ENCODE peak calls at places on chromosomes 11 and 22, in ten cellular contexts. O, E, M, H, J, W, S, B, Z and V are unnamed samples.

GRCh38 chr11:46520971-46521745 is 72.7 kb downstream of the AMBRA1 start:
- DNase-seq in E (no peak), B (peak; percentile 75), S (no peak), W (no peak), O (no peak), M (peak; percentile 34), Z (no peak), H (no peak), J (no peak), V (no peak)

GRCh38 chr22:16824718-16825687 is at the start of gene XKR3:
- DNase-seq in M (peak; percentile 23), H (peak; percentile 79), S (no peak), E (no peak), O (no peak), B (no peak), Z (no peak), J (no peak), W (no peak), V (no peak)

GRCh38 chr22:37113757-37114156 is 4.2 kb upstream of the TMPRSS6 start:
- DNase-seq in E (no peak), W (no peak), O (no peak), S (no peak), J (no peak), Z (no peak), H (no peak), B (no peak), M (no peak), V (no peak)

GRCh38 chr22:49969751-49970527 is 9.4 kb downstream of the PIM3 start:
- DNase-seq in W (peak; percentile 22), O (peak; percentile 49), M (no peak), J (peak; percentile 30), Z (no peak), E (peak; percentile 26), S (no peak), B (no peak), H (no peak), V (peak; percentile 15)

GRCh38 chr11:94705419-94705818 is 62.7 kb upstream of the AMOTL1 start:
- DNase-seq in B (no peak), E (no peak), J (peak; percentile 67), H (no peak), S (no peak), Z (no peak), W (no peak), O (no peak), M (no peak), V (no peak)

GRCh38 chr22:48943567-48944432 is 883.9 kb downstream of the BRD1 start:
- DNase-seq in M (no peak), B (no peak), W (peak; percentile 31), H (peak; percentile 49), J (no peak), E (peak; percentile 24), Z (no peak), S (peak; percentile 59), O (peak; percentile 37), V (no peak)

GRCh38 chr11:78323356-78323755 is 94.3 kb downstream of the GAB2 start:
- DNase-seq in B (no peak), J (no peak), O (no peak), H (no peak), M (no peak), E (no peak), S (no peak), W (no peak), Z (no peak), V (no peak)

GRCh38 chr11:117820516-117820915 is 4.0 kb downstream of the FXYD2 start:
- DNase-seq in S (no peak), B (no peak), H (no peak), W (peak; percentile 4), M (peak; percentile 54), O (no peak), E (no peak), J (peak; percentile 8), Z (no peak), V (no peak)

GRCh38 chr11:133162228-133162627 is 370.1 kb downstream of the OPCML start:
- DNase-seq in J (no peak), E (peak; percentile 68), M (no peak), O (no peak), H (no peak), W (no peak), Z (no peak), B (no peak), S (no peak), V (no peak)

GRCh38 chr11:130832571-130833432 is 83.5 kb downstream of the SNX19 start:
- DNase-seq in O (no peak), J (no peak), Z (no peak), H (no peak), M (no peak), W (no peak), E (no peak), B (peak; percentile 53), S (no peak), V (no peak)

GRCh38 chr22:21972293-21972779 is 10.3 kb downstream of the TOP3B start:
- DNase-seq in M (peak; percentile 75), E (no peak), Z (no peak), H (peak; percentile 49), W (no peak), B (peak; percentile 23), O (no peak), J (no peak), S (peak; percentile 51), V (peak; percentile 69)

GRCh38 chr11:2347449-2347848 is 29.7 kb upstream of the CD81 start:
- DNase-seq in E (no peak), S (no peak), J (no peak), B (no peak), O (peak; percentile 5), W (no peak), H (no peak), M (no peak), Z (no peak), V (no peak)

GRCh38 chr22:48135641-48136040 is 1373.2 kb downstream of the TBC1D22A start:
- DNase-seq in H (no peak), S (no peak), W (no peak), Z (no peak), B (no peak), O (no peak), M (no peak), E (no peak), J (no peak), V (no peak)

DNA sequence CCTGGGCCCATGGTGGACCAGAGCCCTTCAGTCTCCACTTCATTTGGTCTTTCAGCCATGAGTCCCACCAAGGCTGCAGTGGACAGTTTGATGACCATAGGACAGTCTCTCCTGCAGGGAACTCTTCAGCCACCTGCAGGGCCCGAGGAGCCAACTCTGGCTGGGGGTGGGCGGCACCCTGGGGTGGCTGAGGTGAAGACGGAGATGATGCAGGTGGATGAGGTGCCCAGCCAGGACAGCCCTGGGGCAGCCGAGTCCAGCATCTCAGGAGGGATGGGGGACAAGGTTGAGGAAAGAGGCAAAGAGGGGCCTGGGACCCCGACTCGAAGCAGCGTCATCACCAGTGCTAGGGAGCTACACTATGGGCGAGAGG is 4.3 kb downstream of the ZBTB16 start:
- DNase-seq in Z (no peak), B (no peak), E (no peak), J (no peak), O (no peak), S (no peak), H (no peak), W (no peak), M (no peak), V (no peak)
- H3K4me3 ChIP-seq in Z (no peak overlapping the region), B (no peak overlapping the region), E (peak overlapping the region; percentile 97), J (peak overlapping the region; percentile 31), O (peak overlapping the region; percentile 100), S (no peak overlapping the region), H (no peak overlapping the region), W (no peak overlapping the region), M (no peak overlapping the region), V (no peak overlapping the region)

GRCh38 chr22:39935116-39935515 is 25.1 kb upstream of the TMA7B start:
- DNase-seq in M (no peak), E (no peak), Z (no peak), S (no peak), H (no peak), J (no peak), W (no peak), O (no peak), B (no peak), V (no peak)

GRCh38 chr22:39933741-39934140 is 26.5 kb upstream of the TMA7B start:
- DNase-seq in B (no peak), E (no peak), H (no peak), O (no peak), M (no peak), J (no peak), W (no peak), S (no peak), Z (no peak), V (no peak)

GRCh38 chr22:39937881-39938280 is 22.3 kb upstream of the TMA7B start:
- DNase-seq in E (no peak), J (no peak), M (no peak), H (no peak), W (no peak), B (no peak), Z (no peak), O (no peak), S (no peak), V (no peak)

GRCh38 chr22:39936523-39937145 is 23.6 kb upstream of the TMA7B start:
- DNase-seq in Z (no peak), E (no peak), J (no peak), W (no peak), H (no peak), M (no peak), S (no peak), B (no peak), O (no peak), V (no peak)

GRCh38 chr22:39935622-39936021 is 24.6 kb upstream of the TMA7B start:
- DNase-seq in S (no peak), M (no peak), B (no peak), O (no peak), H (no peak), J (no peak), W (no peak), Z (no peak), E (no peak), V (no peak)
- H3K4me3 ChIP-seq in S (no peak overlapping the region), M (no peak overlapping the region), B (no peak overlapping the region), O (no peak overlapping the region), H (no peak overlapping the region), J (no peak overlapping the region), W (no peak overlapping the region), Z (no peak overlapping the region), E (no peak overlapping the region), V (no peak overlapping the region)

GRCh38 chr11:8717876-8718753 is 35.5 kb downstream of the RPL27A start:
- DNase-seq in O (no peak), S (no peak), H (peak; percentile 66), B (peak; percentile 97), W (peak; percentile 60), M (no peak), J (peak; percentile 76), Z (no peak), E (peak; percentile 70), V (no peak)
- H3K4me3 ChIP-seq in O (peak overlapping the region; percentile 29), S (no peak overlapping the region), H (peak overlapping the region; percentile 34), B (peak overlapping the region; percentile 19), W (no peak overlapping the region), M (no peak overlapping the region), J (no peak overlapping the region), Z (peak overlapping the region; percentile 35), E (no peak overlapping the region), V (no peak overlapping the region)

DNA sequence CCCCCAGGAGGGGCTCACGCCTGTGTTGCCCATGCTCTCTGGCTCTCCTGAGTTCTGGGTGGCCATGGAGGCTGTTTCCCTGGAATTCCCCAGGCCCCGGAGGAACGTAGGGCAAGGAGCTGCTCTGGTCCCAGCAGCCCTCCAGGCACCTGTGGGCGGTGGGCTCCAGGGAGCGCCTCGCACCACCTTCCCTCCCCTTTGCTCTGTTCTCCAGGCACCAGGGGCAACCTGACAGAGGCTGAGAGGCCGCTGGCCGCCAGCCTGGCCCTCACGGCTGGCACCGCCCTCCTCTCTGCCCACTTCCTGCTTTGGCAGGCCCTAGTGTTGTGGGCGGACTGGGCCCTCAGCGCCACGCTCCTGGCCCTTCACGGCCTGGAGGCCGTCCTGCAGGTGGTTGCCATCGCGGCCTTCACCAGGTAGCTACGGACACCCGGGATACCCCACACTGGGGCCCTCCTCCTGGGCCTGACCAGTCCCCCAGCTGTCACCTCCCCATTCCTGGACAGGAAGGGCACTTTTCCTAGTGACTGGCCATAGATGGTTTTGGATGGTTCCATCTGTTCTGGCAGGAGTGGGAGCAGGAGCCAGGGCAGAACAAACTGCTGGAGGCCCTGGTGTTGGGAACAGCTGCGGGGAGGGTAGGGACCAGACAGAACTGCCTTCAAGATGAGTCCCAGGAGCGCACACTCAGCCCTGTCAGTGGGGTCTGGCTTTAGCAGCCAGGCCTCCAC is 3.1 kb upstream of the EPS8L2 start:
- DNase-seq in Z (no peak), W (no peak), O (peak; percentile 70), H (no peak), M (no peak), E (peak; percentile 84), S (no peak), B (no peak), J (no peak), V (no peak)
- H3K4me3 ChIP-seq in Z (no peak overlapping the region), W (no peak overlapping the region), O (peak overlapping the region; percentile 29), H (no peak overlapping the region), M (no peak overlapping the region), E (no peak overlapping the region), S (no peak overlapping the region), B (no peak overlapping the region), J (no peak overlapping the region), V (no peak overlapping the region)